ENCODE peak calls at places on chromosomes 13 and 19, in six cellular contexts. T is H1, S is HCT116, R is HepG2, B is K562, L is SK-N-SH. A is an unnamed sample.

GRCh38 chr13:93603043-93603442 is 376.4 kb downstream of the GPC6 start:
- DNase-seq in S (no peak), R (no peak), L (no peak), T (peak), B (no peak), A (no peak)

GRCh38 chr19:2047449-2048103 is 3.5 kb downstream of the MKNK2 start:
- DNase-seq in L (no peak), S (no peak), R (no peak), B (peak), T (no peak), A (no peak)

GRCh38 chr19:37936166-37936565 is 29.2 kb downstream of the SIPA1L3 start:
- DNase-seq in L (no peak), S (no peak), B (no peak), R (peak), T (no peak), A (no peak)

GRCh38 chr13:45082964-45083363 is 37.3 kb upstream of the GTF2F2 start:
- DNase-seq in L (no peak), R (no peak), B (no peak), S (no peak), T (no peak), A (no peak)

GRCh38 chr19:41364546-41365391 is 820 bp upstream of the B9D2 start:
- DNase-seq in L (peak), R (no peak), S (no peak), B (no peak), T (no peak), A (no peak)

GRCh38 chr19:13505761-13506549 is at the start of gene CACNA1A:
- DNase-seq in T (no peak), B (peak), S (no peak), L (peak), R (no peak), A (no peak)

GRCh38 chr13:113491418-113491883 is 940 bp upstream of the DCUN1D2 start:
- DNase-seq in B (peak), T (no peak), S (no peak), L (peak), R (no peak), A (no peak)

GRCh38 chr13:97549201-97549600 is 115.2 kb downstream of the RAP2A start:
- DNase-seq in R (no peak), L (peak), B (no peak), S (no peak), T (no peak), A (no peak)

GRCh38 chr19:55133639-55134444 is 15.2 kb downstream of the TNNT1 start:
- DNase-seq in S (no peak), R (no peak), B (peak), L (no peak), T (no peak), A (no peak)

GRCh38 chr13:99970761-99971575 is 599 bp downstream of the ZIC5 start:
- DNase-seq in B (peak), R (no peak), L (peak), T (no peak), S (no peak), A (no peak)

GRCh38 chr13:111363121-111363520 is 42.7 kb downstream of the TEX29 start:
- DNase-seq in B (no peak), S (no peak), T (no peak), R (no peak), L (no peak), A (no peak)

GRCh38 chr13:77696006-77696862 is 1.3 kb upstream of the SLAIN1 start:
- DNase-seq in L (peak), S (no peak), B (no peak), T (no peak), R (no peak), A (no peak)

GRCh38 chr13:63307239-63307638 is 1891.6 kb upstream of the PCDH20 start:
- DNase-seq in L (no peak), T (no peak), S (no peak), B (no peak), R (no peak), A (peak)

GRCh38 chr19:43700368-43701015 is 15.4 kb upstream of the IRGC start:
- DNase-seq in T (no peak), S (no peak), B (no peak), L (no peak), R (no peak), A (no peak)

GRCh38 chr13:112905990-112906641 is 62.9 kb upstream of the MCF2L start:
- DNase-seq in R (peak), B (no peak), S (no peak), T (peak), L (no peak), A (peak)

GRCh38 chr13:88461272-88462009 is 790.3 kb downstream of the SLITRK5 start:
- DNase-seq in T (peak), L (no peak), R (no peak), B (no peak), S (no peak), A (no peak)

GRCh38 chr19:12527034-12527836 is 24.0 kb downstream of the ZNF564 start:
- DNase-seq in L (no peak), T (no peak), B (no peak), R (no peak), S (no peak), A (no peak)

GRCh38 chr13:98240131-98240530 is 63.1 kb upstream of the RNF113B start:
- DNase-seq in R (no peak), B (no peak), S (no peak), T (no peak), L (no peak), A (no peak)

GRCh38 chr13:25455146-25455545 is 83.4 kb downstream of the ATP8A2 start:
- DNase-seq in L (no peak), R (no peak), B (no peak), S (no peak), T (no peak), A (no peak)

GRCh38 chr19:4375620-4376228 is 24.6 kb downstream of the SH3GL1 start:
- DNase-seq in S (no peak), L (peak), T (no peak), R (peak), B (peak), A (no peak)

GRCh38 chr19:9936151-9937000 is at the start of gene OLFM2:
- DNase-seq in L (peak), S (no peak), B (peak), T (no peak), R (no peak), A (no peak)

GRCh38 chr19:19067276-19068072 is 3.7 kb downstream of the SLC25A42 start:
- DNase-seq in T (no peak), S (no peak), R (no peak), B (no peak), L (no peak), A (no peak)

GRCh38 chr13:100798739-100799361 is 124.3 kb upstream of the TMTC4 start:
- DNase-seq in R (no peak), S (no peak), L (no peak), T (no peak), B (no peak), A (no peak)

DNA sequence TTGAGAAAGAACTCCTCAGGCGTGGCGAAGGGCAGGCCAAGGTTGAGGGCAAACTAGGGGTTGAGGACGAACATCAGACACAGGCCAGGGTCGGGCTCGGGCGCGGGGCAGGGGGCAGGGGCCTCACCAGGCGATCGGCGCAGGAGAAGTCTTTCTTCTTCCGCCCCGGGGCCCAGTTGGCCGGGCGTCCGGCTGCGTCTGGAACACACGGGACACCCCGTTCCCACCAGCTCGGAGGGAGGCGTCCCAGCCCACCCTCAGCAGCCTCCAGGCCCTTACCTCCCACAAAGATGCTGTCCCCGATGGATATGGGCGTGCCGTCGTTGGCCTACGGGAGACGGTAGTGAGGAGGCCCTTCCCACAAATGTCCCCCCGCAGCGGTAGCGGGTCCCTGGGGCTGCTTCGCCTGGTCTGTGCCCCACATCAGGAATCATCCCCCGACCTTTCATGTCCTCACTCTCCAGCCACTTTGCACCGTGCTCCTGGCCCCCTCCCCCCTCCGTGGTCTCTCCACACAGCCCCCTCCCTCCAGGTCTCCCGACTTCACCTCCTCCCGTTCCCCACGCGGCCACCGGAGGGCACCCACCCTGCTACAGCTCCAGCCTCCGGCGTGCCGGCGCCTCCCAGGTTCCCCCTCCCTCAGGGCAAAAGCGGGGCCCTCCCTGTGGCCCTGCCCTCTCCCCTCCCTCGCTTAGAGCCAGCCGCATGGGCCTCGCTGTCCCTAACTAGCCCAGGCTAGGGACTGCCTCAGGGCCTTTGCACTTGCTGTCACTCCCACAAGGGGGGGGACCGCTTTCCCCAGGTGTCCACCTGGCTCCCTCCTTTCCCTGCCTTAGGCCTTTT is 4.7 kb downstream of the PNKP start:
- DNase-seq in T (peak), S (no peak), R (peak), L (peak), B (peak), A (no peak)
- TF ChIP-seq JUND in T (no peak), S (no peak), R (no peak), L (no peak), B (no peak), A (no peak)

GRCh38 chr19:48896191-48896720 is 2.3 kb downstream of the TULP2 start:
- DNase-seq in R (no peak), T (peak), S (no peak), B (peak), L (peak), A (no peak)
- TF ChIP-seq JUND in R (no peak), T (no peak), S (no peak), B (no peak), L (no peak), A (no peak)

DNA sequence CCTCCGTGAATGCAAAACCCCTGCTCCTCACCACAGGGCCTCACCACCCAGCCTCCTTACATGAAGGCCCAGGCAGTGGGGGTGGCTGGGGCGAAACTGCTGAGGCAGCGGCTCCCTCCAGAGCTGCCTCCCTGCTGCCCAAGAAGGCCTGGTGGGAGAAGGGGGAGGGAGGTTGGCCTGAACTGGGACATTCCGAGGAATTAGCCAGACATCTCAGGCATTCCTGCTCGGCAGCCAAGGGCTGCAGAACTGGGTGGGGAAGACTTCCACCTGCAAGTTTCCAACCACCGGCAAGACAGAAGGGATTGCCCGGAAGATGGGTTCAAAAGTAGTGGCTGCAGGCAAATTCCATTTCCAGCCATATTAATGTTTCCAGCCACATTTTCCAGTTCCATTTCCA is 2.3 kb upstream of the PSPN start:
- DNase-seq in B (no peak), S (no peak), L (no peak), T (no peak), R (no peak), A (peak)
- TF ChIP-seq JUND in B (no peak), S (no peak), L (no peak), T (no peak), R (no peak), A (no peak)

GRCh38 chr19:46815833-46816627 is 27.6 kb upstream of the SLC1A5 start:
- DNase-seq in R (peak), T (no peak), S (peak), L (no peak), B (no peak), A (no peak)
- TF ChIP-seq JUND in R (no peak), T (no peak), S (no peak), L (no peak), B (no peak), A (no peak)